ENCODE peak calls at places on chromosomes 12 and 14, in seven cellular contexts. Z is esophagus squamous epithelium, Y is endodermal cell, S is mesothelial cell of epicardium, U is fibroblast of the conjunctiva, Q is T47D, R is PC-3. K is an unnamed sample.

GRCh38 chr12:57545809-57546437 is 1.1 kb downstream of the DCTN2 start:
- DNase-seq in S (no peak), Q (peak), Z (no peak), R (peak), U (no peak), Y (peak), K (peak)

GRCh38 chr12:52256165-52256935 is 18.1 kb upstream of the KRT86 start:
- DNase-seq in Y (no peak), R (peak), U (no peak), S (no peak), Z (no peak), Q (no peak), K (no peak)

GRCh38 chr14:23624830-23625404 is 11.2 kb upstream of the DHRS2 start:
- DNase-seq in R (no peak), S (no peak), Q (no peak), Z (no peak), U (no peak), Y (no peak), K (no peak)

GRCh38 chr14:77027538-77028383 is 747 bp downstream of the IRF2BPL start:
- DNase-seq in Q (peak), Y (peak), U (no peak), R (peak), Z (no peak), S (peak), K (no peak)

GRCh38 chr12:107027304-107028053 is 40.5 kb upstream of the MTERF2 start:
- DNase-seq in R (peak), Q (peak), Y (no peak), S (no peak), Z (no peak), U (peak), K (peak)

GRCh38 chr12:106425061-106425706 is 67.6 kb downstream of the POLR3B start:
- DNase-seq in S (no peak), R (no peak), Q (no peak), U (no peak), Y (peak), Z (no peak), K (no peak)

GRCh38 chr12:15984097-15984800 is 73.1 kb downstream of the DERA start:
- DNase-seq in Q (no peak), Y (no peak), S (no peak), R (peak), U (no peak), Z (no peak), K (no peak)

GRCh38 chr14:91737619-91738018 is 5.7 kb upstream of the CATSPERB start:
- DNase-seq in Q (no peak), Z (no peak), U (no peak), S (no peak), R (no peak), Y (no peak), K (no peak)

GRCh38 chr14:20278414-20278813 is 27.3 kb downstream of the TTC5 start:
- DNase-seq in Z (no peak), Y (no peak), S (no peak), U (no peak), R (peak), Q (no peak), K (no peak)

K was measured in epithelial cell of prostate.